ENCODE peak calls at places on chromosomes 11 and 22, in nine cellular contexts. B is spleen; R is fibroblast of lung; N is activated CD8-positive, alpha-beta T cell treated with anti-CD3 and anti-CD28 coated beads for 36 hours; S is kidney; K is astrocyte of the spinal cord; M is GM12865; I is bronchial epithelial cell; Y is CD4-positive, alpha-beta T cell. E is an unnamed sample.

GRCh38 chr22:50308597-50308935 is 1.1 kb upstream of the PLXNB2 start:
- DNase-seq in K (no peak), S (peak), I (no peak), N (no peak), B (peak), M (no peak), Y (no peak), R (peak), E (no peak)

GRCh38 chr11:34214961-34215805 is 109.8 kb downstream of the NAT10 start:
- DNase-seq in Y (no peak), M (no peak), S (no peak), B (no peak), N (peak), K (peak), I (peak), R (peak), E (no peak)

GRCh38 chr11:69524291-69524882 is 42.9 kb downstream of the LINC01488 start:
- DNase-seq in I (peak), K (peak), Y (no peak), M (no peak), B (peak), S (no peak), N (no peak), R (peak), E (no peak)

GRCh38 chr11:111388431-111388830 is 9.4 kb upstream of the POU2AF1 start:
- DNase-seq in N (no peak), K (no peak), M (no peak), R (peak), S (no peak), B (no peak), I (no peak), Y (no peak), E (no peak)

GRCh38 chr11:111934301-111934700 is 2.8 kb upstream of the DIXDC1 start:
- DNase-seq in K (no peak), B (no peak), N (no peak), S (no peak), I (no peak), R (no peak), M (no peak), Y (no peak), E (no peak)

GRCh38 chr22:23557036-23557435 is 23.1 kb downstream of the IGLL1 start:
- DNase-seq in N (no peak), R (no peak), S (peak), M (no peak), Y (no peak), K (no peak), B (peak), I (no peak), E (no peak)

GRCh38 chr11:12397953-12398352 is 20.6 kb downstream of the PARVA start:
- DNase-seq in I (no peak), R (peak), M (no peak), S (peak), B (no peak), Y (no peak), K (peak), N (no peak), E (no peak)

GRCh38 chr11:887589-887988 is 23.0 kb downstream of the CHID1 start:
- DNase-seq in M (no peak), S (no peak), Y (no peak), K (no peak), B (no peak), N (no peak), I (no peak), R (no peak), E (no peak)

GRCh38 chr11:65575568-65576231 is at the start of gene EHBP1L1:
- DNase-seq in R (peak), B (peak), S (peak), N (peak), M (peak), K (peak), I (peak), Y (peak), E (peak)

GRCh38 chr11:36328956-36329673 is 33.0 kb downstream of the PRR5L start:
- DNase-seq in B (no peak), S (no peak), K (peak), M (no peak), N (no peak), Y (no peak), R (peak), I (peak), E (no peak)

GRCh38 chr11:63779044-63779443 is 10.5 kb upstream of the ZFTA start:
- DNase-seq in Y (no peak), B (no peak), R (peak), I (no peak), N (no peak), S (no peak), M (no peak), K (no peak), E (no peak)

GRCh38 chr11:48111941-48112340 is 104.7 kb upstream of the OR4B1 start:
- DNase-seq in S (no peak), B (no peak), Y (no peak), N (no peak), R (no peak), K (no peak), M (no peak), I (no peak), E (no peak)

GRCh38 chr11:81237139-81237538 is 1496.5 kb downstream of the FAM181B start:
- DNase-seq in S (no peak), Y (no peak), I (peak), B (no peak), R (peak), M (peak), N (peak), K (peak), E (peak)

GRCh38 chr22:37681556-37682049 is 4.5 kb upstream of the NOL12 start:
- DNase-seq in R (peak), Y (peak), S (peak), I (peak), N (peak), M (peak), B (peak), K (peak), E (peak)

GRCh38 chr11:18754308-18754707 is 28.3 kb upstream of the IGSF22 start:
- DNase-seq in Y (no peak), I (no peak), R (peak), S (no peak), K (peak), N (peak), B (no peak), M (no peak), E (no peak)

GRCh38 chr11:126282742-126283591 is at the start of gene TIRAP:
- DNase-seq in M (peak), K (peak), Y (peak), R (peak), I (no peak), B (peak), S (peak), N (peak), E (peak)

GRCh38 chr11:69244286-69244685 is 49.7 kb upstream of the MYEOV start:
- DNase-seq in R (no peak), K (no peak), M (no peak), I (no peak), S (no peak), N (no peak), Y (no peak), B (no peak), E (no peak)

GRCh38 chr11:19800162-19800561 is 87.5 kb downstream of the NAV2 start:
- DNase-seq in Y (no peak), S (no peak), M (no peak), N (peak), B (no peak), R (no peak), K (no peak), I (no peak), E (no peak)

GRCh38 chr11:19803506-19803998 is 90.9 kb downstream of the NAV2 start:
- DNase-seq in M (no peak), N (no peak), Y (no peak), K (no peak), B (no peak), R (no peak), S (no peak), I (peak), E (no peak)

GRCh38 chr11:19802773-19803293 is 90.2 kb downstream of the NAV2 start:
- DNase-seq in K (no peak), B (no peak), Y (no peak), S (no peak), M (no peak), I (no peak), R (no peak), N (no peak), E (no peak)

GRCh38 chr11:19805346-19805745 is 92.7 kb downstream of the NAV2 start:
- DNase-seq in N (no peak), Y (no peak), R (no peak), K (no peak), I (no peak), B (no peak), M (no peak), S (no peak), E (no peak)

DNA sequence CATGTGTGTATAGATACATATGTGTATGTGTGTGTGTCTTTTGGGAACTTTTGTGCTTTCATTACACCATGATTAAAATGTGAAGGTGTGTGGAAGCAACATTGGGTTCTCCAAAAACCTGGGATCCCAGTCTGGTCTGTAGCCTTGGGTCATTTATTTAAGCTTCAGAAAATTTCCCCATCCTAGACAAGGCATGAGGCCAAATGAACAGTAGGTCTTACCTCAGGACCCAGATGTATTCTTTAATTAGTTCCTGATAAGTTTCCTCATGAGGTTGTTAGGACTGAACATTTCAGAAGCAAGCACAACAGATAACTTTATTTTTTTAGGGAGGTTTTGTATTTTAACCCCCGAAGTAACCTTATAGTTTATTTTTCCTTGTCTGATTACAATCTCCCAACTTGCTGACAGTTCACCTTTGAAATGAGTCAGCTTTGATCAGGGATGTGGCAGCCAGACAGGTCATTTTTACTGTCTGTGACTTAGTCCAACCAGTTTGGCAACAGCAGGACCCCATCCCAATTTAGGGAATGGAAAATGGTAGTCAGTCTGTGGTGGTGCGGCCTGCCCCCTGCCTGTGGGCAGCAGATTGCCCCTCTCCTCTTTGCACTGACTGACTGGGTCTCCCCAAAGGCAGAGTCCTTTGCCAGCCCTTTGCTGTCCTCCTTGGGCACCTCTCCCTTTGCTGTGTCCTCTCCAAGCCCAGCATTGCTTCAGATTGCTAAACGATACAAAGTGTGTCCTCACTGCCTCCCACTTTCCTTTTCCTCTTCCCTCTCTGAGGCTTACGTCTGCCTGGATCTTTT is 88.3 kb downstream of the NAV2 start:
- DNase-seq in Y (no peak), K (no peak), B (no peak), S (no peak), I (peak), N (no peak), M (no peak), R (no peak), E (no peak)
- TF ChIP-seq CTCF in Y (no peak), K (no peak), B (no peak), S (no peak), I (no peak), N (no peak), M (no peak), R (peak), E (no peak)

GRCh38 chr22:17795661-17796548 is 21.6 kb upstream of the BID start:
- DNase-seq in B (no peak), R (no peak), I (no peak), K (no peak), M (peak), Y (no peak), N (no peak), S (no peak), E (peak)
- TF ChIP-seq CTCF in B (no peak), R (no peak), I (no peak), K (no peak), M (no peak), Y (no peak), N (no peak), S (no peak), E (peak)

GRCh38 chr22:41508770-41509170 is 35.5 kb downstream of the POLR3H start:
- DNase-seq in S (no peak), I (no peak), B (no peak), N (no peak), Y (no peak), R (no peak), M (no peak), K (no peak), E (no peak)
- TF ChIP-seq CTCF in S (no peak), I (no peak), B (no peak), N (no peak), Y (no peak), R (no peak), M (no peak), K (peak), E (no peak)

GRCh38 chr11:58060535-58060934 is 29.8 kb downstream of the OR6Q1 start:
- DNase-seq in I (no peak), Y (no peak), S (no peak), N (no peak), R (peak), K (no peak), M (no peak), B (no peak), E (no peak)

GRCh38 chr11:58059011-58059358 is 28.2 kb downstream of the OR6Q1 start:
- DNase-seq in R (peak), Y (no peak), I (peak), M (no peak), N (no peak), S (no peak), K (peak), B (no peak), E (no peak)

GRCh38 chr11:58058276-58059010 is 27.7 kb downstream of the OR6Q1 start:
- DNase-seq in B (no peak), R (no peak), N (no peak), I (peak), Y (no peak), K (no peak), M (no peak), S (peak), E (no peak)

GRCh38 chr11:58061813-58062212 is 31.1 kb downstream of the OR6Q1 start:
- DNase-seq in Y (no peak), N (no peak), M (no peak), K (peak), S (no peak), R (peak), I (peak), B (no peak), E (no peak)

GRCh38 chr11:58060939-58061672 is 30.4 kb downstream of the OR6Q1 start:
- DNase-seq in I (peak), K (no peak), S (no peak), M (no peak), R (peak), B (no peak), N (no peak), Y (no peak), E (no peak)
- TF ChIP-seq CTCF in I (peak), K (peak), S (no peak), M (no peak), R (peak), B (no peak), N (no peak), Y (no peak), E (no peak)

DNA sequence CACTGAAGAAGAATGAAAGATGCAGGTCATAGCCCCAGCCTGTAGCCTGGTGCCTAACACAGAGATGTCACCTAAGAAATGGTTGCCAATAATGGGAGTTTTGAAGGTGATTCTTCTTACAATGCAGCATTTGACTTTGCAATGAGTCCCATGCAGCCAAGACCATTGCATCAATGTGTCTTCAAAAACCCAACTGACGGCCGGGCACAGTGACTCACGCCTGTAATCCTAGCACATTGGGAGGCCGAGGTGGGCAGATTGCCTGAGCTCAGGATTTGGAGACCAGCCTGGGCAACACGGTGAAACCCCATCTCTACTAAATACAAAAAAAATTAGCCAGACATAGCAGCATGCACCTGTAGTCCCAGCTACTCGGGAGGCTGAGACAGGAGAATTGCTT is 89.3 kb upstream of the ASPHD2 start:
- DNase-seq in M (no peak), N (no peak), I (no peak), S (no peak), K (no peak), B (no peak), R (peak), Y (no peak), E (no peak)
- TF ChIP-seq CTCF in M (no peak), N (no peak), I (no peak), S (no peak), K (no peak), B (no peak), R (no peak), Y (no peak), E (no peak)

DNA sequence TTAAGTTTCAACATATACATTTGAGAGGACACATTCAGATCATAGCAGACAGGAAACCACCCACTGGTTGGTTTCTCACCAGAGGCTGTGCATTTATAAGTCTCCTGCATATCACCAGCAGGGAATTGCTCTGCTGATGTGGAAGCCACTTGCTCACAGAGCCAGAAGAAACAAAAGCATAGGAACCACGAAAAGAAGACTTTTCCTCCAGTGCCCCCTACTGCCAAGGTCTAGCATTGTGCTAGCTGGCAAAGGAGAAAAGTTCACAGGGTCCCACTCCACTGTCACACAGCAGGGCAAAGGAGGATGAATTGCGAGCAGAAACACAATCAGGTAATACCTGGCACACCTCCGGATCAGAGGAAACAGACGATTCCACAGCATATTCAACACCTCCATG is 28.9 kb upstream of the ISX start:
- DNase-seq in R (no peak), S (no peak), Y (no peak), B (no peak), N (peak), I (no peak), M (peak), K (no peak), E (peak)
- TF ChIP-seq CTCF in R (no peak), S (no peak), Y (no peak), B (no peak), N (no peak), I (no peak), M (peak), K (peak), E (peak)

DNA sequence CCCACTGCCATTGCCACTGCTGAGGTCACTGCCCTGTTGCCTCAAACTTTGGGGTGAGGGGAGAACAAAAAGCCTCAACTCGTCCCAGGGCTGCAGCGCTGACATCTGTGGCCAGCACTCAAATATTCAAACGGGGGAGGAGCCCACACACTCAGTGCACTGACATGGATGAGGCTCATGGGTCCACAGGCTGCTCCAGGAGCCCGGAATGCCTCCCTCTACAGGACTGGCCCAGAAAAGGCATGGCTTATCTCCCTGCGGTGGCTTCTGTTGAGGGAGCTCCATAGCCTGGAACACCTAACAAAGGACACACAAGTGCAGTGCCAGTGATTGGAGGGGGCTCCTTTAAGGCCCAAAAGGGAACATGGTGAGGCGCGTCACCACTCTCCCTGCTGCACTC is 341.1 kb upstream of the LUZP2 start:
- DNase-seq in I (no peak), B (no peak), S (no peak), K (no peak), Y (no peak), R (no peak), N (no peak), M (no peak), E (no peak)
- TF ChIP-seq CTCF in I (no peak), B (no peak), S (no peak), K (no peak), Y (no peak), R (no peak), N (no peak), M (no peak), E (no peak)

GRCh38 chr11:110098645-110099044 is 5.5 kb downstream of the ZC3H12C start:
- DNase-seq in M (no peak), I (peak), S (no peak), N (no peak), Y (no peak), B (no peak), R (no peak), K (no peak), E (no peak)
- TF ChIP-seq CTCF in M (peak), I (no peak), S (no peak), N (no peak), Y (no peak), B (no peak), R (no peak), K (no peak), E (peak)

E was measured in GM13977.